ENCODE peak calls at places on chromosomes 2 and 18, in ten cellular contexts. J is endothelial cell of umbilical vein, N is A549, G is HCT116, Q is uterus, R is adrenal gland, X is tibial nerve, F is IMR-90, M is H1, O is transverse colon. D is an unnamed sample. For H3K4me1, the result is how much of the 10 kb centered on the place peaks cover.

GRCh38 chr2:70627499-70627898 is 73.9 kb upstream of the TGFA start:
- DNase-seq in Q (no peak), M (no peak), J (peak), X (no peak), G (no peak), N (no peak), R (no peak), F (no peak), O (no peak), D (peak)

GRCh38 chr2:127651381-127651809 is 5.4 kb downstream of the GPR17 start:
- DNase-seq in M (no peak), G (no peak), R (no peak), O (no peak), F (no peak), J (no peak), N (no peak), Q (no peak), X (no peak), D (no peak)

GRCh38 chr2:201887851-201888451 is 81.6 kb downstream of the CDK15 start:
- DNase-seq in J (peak), R (no peak), G (no peak), O (no peak), Q (no peak), F (peak), M (no peak), N (no peak), X (no peak), D (no peak)

GRCh38 chr2:25596506-25596905 is 76.9 kb downstream of the DTNB start:
- DNase-seq in J (no peak), R (no peak), X (no peak), G (no peak), M (no peak), O (no peak), N (no peak), F (peak), Q (no peak), D (no peak)

GRCh38 chr2:86566158-86566827 is 3.0 kb upstream of the CHMP3 start:
- DNase-seq in G (no peak), Q (no peak), R (no peak), J (no peak), N (no peak), F (peak), X (no peak), M (no peak), O (no peak), D (peak)

GRCh38 chr2:234606906-234607305 is 110.0 kb upstream of the ARL4C start:
- DNase-seq in O (no peak), F (peak), X (no peak), Q (no peak), R (no peak), J (no peak), G (no peak), N (no peak), M (no peak), D (no peak)

GRCh38 chr18:77087391-77088141 is 45.0 kb downstream of the MBP start:
- DNase-seq in J (peak), M (no peak), F (no peak), G (no peak), O (peak), N (no peak), X (no peak), Q (peak), R (no peak), D (peak)

GRCh38 chr2:162293122-162293781 is 25.2 kb downstream of the IFIH1 start:
- DNase-seq in J (peak), M (no peak), X (no peak), R (no peak), F (peak), G (no peak), Q (no peak), N (no peak), O (no peak), D (no peak)

GRCh38 chr2:43305537-43305936 is 79.1 kb upstream of the ZFP36L2 start:
- DNase-seq in X (peak), M (no peak), G (no peak), N (no peak), J (no peak), Q (peak), F (no peak), O (peak), R (peak), D (no peak)

DNA sequence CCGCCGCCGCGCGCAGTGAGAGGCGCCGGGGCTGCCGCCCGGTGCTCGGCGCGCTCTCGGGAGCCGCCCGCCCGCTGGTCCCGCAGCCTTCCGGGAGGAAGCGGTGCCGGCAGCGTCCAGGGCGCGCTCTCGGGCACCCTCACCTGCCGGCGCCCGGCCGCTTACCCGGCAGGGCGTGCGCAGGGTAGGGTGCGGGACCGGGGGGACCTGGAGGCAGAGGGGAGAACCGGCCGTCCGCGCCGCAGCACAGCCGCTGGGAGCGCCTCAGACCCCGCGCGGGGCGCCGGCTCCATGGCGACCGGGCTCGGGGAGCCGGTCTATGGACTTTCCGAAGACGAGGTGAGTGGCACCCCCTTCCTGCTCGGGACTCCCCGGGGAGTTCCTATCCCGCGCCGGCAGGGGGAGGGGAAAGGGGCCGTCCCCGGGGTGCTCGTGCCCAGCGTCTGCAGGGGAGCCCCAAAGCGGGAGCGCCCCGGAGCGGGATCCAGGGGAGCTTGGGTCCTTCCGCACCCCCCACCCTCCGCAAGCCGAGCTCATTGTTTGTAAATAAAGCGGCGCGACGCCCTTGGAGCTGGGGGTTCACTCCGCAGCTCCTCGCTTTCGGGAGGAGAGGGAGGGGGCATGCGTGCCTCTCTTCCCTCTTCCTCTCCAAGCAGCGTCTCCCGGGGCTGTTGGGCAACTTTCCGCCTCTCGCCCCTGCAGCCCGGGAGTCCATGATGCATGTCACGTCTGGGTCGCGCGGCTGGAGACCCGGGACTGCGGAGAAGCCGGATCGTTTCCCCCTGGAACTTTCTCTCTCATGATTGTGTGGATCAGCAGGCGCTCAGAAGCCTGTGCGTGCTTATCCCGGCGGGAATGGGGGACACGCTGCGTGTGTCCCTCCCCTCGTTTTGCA is 591 bp downstream of the NEDD4L start:
- DNase-seq in J (peak), R (peak), G (no peak), F (peak), Q (peak), O (peak), X (peak), M (no peak), N (peak), D (peak)
- TF ChIP-seq POLR2A in J (no peak), R (no peak), G (no peak), F (no peak), Q (no peak), O (peak), X (no peak), M (no peak), N (no peak), D (peak)

GRCh38 chr18:12597775-12598174 is 60.1 kb downstream of the SPIRE1 start:
- DNase-seq in Q (no peak), O (no peak), F (peak), X (no peak), N (peak), G (peak), J (peak), R (peak), M (no peak), D (peak)
- H3K27ac ChIP-seq in Q (no peak), O (no peak), F (peak), X (no peak), N (peak), G (peak), J (peak), R (peak), M (no peak), D (no peak)

GRCh38 chr2:238289574-238289973 is 1.2 kb upstream of the PER2 start:
- DNase-seq in X (no peak), O (no peak), M (no peak), F (no peak), J (no peak), R (no peak), Q (no peak), G (no peak), N (no peak), D (no peak)

GRCh38 chr2:238286551-238286950 is 1.9 kb downstream of the PER2 start:
- DNase-seq in X (peak), G (no peak), N (no peak), F (peak), O (peak), R (peak), J (no peak), M (no peak), Q (peak), D (peak)

GRCh38 chr2:238288650-238289573 is 502 bp upstream of the PER2 start:
- DNase-seq in O (peak), M (peak), X (peak), N (peak), R (peak), F (peak), J (peak), Q (peak), G (peak), D (peak)

GRCh38 chr2:238286987-238287386 is 1.4 kb downstream of the PER2 start:
- DNase-seq in X (no peak), M (no peak), R (no peak), G (no peak), N (no peak), F (no peak), J (no peak), Q (no peak), O (no peak), D (no peak)

DNA sequence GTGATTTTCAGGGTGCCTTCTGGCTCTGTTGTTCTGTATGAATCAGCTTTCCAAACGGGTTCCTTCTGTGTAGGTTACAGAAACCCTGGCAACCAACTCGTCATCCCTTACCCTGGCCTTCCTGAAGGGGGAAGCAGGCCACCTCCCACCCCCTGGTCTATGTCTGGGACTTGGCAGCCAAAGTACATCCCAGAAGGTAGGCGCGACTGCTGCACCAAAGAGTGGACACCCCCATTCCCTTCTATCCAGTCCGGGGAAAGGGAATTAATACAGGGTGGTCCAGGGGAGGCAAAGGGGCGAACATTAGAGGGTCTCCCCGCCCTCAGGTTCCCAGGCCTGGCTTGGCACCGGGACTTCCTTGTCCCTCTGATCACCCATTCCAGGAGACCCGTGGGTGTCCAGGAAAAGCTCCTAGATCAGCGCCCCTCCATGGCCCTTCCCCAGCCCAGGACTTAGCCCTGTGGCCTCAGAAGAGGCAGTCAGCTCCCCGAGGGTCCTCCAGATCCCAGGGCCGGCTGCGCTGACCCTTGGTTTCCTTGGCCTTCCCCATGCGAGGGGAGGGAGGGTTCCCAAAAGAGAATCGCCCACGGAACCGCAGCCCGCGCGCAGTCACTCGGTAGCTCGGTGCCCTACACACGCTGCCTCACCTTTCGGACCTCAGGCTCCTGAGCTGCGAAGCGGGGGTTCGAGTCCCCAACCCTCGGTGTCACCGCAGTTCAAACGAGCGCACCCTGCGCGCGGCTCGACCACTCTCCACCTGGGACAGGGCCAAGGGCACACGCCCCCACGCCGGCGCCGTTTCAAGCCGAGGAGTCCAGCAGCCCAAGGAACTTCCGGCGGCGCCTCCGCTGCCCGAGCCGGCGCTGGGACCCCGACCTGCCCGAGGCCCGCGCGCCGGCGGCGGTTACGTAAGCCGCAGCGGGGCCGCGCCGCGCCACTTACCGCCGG is at the start of gene PER2:
- DNase-seq in N (peak), F (peak), J (peak), X (peak), O (peak), G (peak), Q (peak), R (peak), M (no peak), D (peak)
- H3K4me1 ChIP-seq in N (half or more), F (under half), J (under half), X (under half), O (half or more), G (under half), Q (under half), R (under half), M (under half), D (half or more)

GRCh38 chr2:200298816-200299215 is 7.7 kb upstream of the SPATS2L start:
- DNase-seq in Q (no peak), F (no peak), G (no peak), X (no peak), R (no peak), N (no peak), O (no peak), J (no peak), M (no peak), D (no peak)

GRCh38 chr2:200296118-200296517 is 10.4 kb upstream of the SPATS2L start:
- DNase-seq in O (no peak), F (no peak), R (no peak), M (no peak), X (no peak), N (no peak), J (no peak), Q (no peak), G (no peak), D (no peak)

GRCh38 chr2:200300065-200300464 is 6.4 kb upstream of the SPATS2L start:
- DNase-seq in F (no peak), O (no peak), G (no peak), N (no peak), M (no peak), X (no peak), J (no peak), Q (no peak), R (no peak), D (no peak)

GRCh38 chr2:200298015-200298414 is 8.5 kb upstream of the SPATS2L start:
- DNase-seq in O (no peak), F (no peak), N (no peak), X (no peak), M (no peak), G (no peak), J (no peak), Q (no peak), R (no peak), D (no peak)

DNA sequence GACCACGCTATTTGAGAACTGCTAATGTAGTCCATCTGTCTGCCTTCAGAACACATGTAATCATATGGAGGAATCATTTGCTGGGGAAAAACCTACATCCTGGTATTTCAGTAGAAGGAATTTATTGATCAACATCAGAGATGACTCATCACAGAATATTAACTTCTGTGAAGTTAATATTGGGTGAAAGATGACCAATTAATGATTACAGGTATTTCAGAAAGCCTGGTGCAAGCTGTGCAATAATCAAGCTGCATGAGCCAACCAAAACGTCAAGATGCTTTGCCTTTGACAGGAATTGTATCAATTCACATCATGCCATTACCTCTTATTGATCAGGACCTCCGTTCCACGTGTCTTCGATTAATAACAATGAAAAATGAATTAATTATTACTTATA is 9.4 kb upstream of the SPATS2L start:
- DNase-seq in J (no peak), R (no peak), G (no peak), N (no peak), M (no peak), O (no peak), F (no peak), Q (no peak), X (no peak), D (no peak)
- TF ChIP-seq POLR2A in J (no peak), R (no peak), G (no peak), N (no peak), M (no peak), O (no peak), F (no peak), Q (no peak), X (no peak), D (no peak)

GRCh38 chr2:45141883-45142866 is 132.9 kb upstream of the SIX2 start:
- DNase-seq in J (no peak), O (no peak), X (no peak), R (no peak), F (no peak), Q (no peak), N (no peak), G (no peak), M (no peak), D (no peak)

DNA sequence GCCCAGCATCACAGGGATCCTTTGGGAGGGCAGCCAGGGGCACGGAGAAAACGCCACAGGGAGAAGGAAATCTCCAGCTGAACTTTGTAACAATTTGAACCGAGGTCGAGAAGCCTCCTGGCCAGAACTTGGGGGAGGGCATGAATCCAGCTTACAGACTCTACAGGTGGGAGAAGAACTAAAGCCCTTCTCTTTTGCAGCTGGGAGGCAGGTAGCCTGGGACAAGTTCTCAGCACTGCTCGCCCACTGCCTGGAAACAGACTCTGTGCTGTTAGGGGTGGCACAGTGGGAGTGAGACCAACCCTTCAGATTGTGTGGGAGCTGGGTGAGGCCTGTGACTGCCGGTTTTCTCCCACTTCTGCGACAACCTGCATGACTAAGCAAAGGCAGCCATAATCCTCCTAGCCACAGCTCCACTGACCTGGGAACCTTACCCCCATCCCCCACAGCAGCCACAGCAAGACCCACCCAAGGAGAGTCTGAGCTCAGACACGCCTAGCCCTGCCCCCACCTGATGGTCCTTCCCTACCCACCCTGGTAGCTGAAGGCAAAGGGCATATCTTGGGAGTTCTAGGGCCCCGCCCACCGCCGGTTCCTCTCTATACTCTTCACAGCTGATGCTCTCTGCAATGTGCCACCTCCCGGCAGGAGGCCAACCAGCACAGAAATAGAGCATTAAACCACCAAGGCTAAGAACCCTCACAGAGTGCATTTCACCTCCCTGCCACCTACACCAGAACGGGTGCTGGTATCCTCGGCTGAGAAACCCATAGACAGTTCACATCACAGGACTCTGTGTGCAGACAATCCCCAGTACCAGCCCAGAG is 136.0 kb upstream of the SIX2 start:
- DNase-seq in X (no peak), M (no peak), N (no peak), G (no peak), F (no peak), R (no peak), Q (no peak), O (no peak), J (no peak), D (no peak)
- H3K27ac ChIP-seq in X (no peak), M (no peak), N (no peak), G (no peak), F (no peak), R (no peak), Q (no peak), O (no peak), J (no peak), D (no peak)

DNA sequence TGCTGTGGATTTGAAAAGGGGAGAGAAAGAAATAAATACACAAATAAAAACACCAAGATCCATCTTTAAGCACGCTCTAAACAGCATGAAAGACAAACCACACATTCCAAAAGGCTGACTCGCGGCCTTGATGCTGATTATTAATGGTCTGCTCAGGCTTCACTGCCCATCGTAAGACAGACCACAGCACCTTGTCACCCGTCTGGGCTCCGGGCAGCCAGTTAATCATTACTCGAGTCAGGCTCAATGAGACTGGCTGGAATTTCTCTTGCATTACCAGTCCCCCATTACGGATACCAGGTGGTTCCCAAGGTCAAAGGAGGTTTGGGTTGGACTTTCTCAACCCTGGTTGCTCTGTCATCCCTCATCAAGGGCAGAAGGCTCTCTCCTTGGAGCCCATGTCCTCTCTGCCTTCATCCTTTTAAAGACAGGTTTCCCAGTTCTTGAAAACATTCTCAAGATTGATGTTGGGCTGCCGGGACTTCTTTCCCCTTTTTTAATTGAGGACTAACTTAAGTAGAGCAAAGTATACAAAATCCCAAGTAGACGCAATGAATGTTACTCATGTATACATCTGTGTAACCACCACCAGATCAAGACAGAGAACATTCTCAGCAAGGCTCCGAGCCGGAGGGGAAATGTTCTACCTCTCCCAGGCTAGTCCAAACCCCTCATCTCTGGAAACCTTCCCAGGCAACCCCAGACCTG is 8.1 kb downstream of the SMAD7 start:
- DNase-seq in O (no peak), N (peak), G (peak), X (no peak), R (peak), Q (no peak), J (peak), M (no peak), F (peak), D (peak)
- H3K4me1 ChIP-seq in O (half or more), N (half or more), G (half or more), X (half or more), R (half or more), Q (half or more), J (half or more), M (under half), F (half or more), D (half or more)

GRCh38 chr2:240629419-240629967 is 4.2 kb downstream of the GPR35 start:
- DNase-seq in O (peak), X (no peak), G (no peak), F (no peak), R (no peak), N (no peak), M (no peak), J (no peak), Q (no peak), D (no peak)
- TF ChIP-seq POLR2A in O (no peak), X (no peak), G (no peak), F (no peak), R (no peak), N (no peak), M (no peak), J (no peak), Q (no peak), D (no peak)

DNA sequence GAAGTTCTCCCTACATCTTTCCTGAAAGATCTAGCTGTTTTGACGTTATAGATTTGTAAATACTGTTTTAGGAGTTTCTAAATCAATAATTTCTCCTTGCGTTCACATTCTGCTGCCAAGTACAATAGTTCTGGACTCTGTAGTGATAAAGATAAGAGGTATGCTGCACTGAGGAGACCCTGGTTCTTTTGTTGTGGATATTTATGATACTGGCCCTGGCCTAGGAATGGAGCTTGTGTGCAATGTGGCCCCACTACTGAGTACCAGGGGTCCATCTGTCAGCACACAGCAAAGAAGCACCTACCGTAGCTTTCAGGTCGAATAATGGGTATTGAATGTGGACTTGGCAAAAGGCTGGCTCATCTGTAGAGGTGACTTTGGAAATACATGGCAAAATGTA is 85.0 kb downstream of the MAP3K20 start:
- DNase-seq in O (no peak), R (no peak), M (no peak), F (no peak), G (no peak), J (peak), Q (no peak), N (no peak), X (no peak), D (no peak)
- H3K27ac ChIP-seq in O (peak), R (peak), M (no peak), F (peak), G (no peak), J (no peak), Q (no peak), N (peak), X (no peak), D (peak)